ENCODE peak calls at places on chromosomes 12 and 14, in four cellular contexts. F is D341Med; R is mucosa of descending colon; E is stimulated activated CD4-positive, alpha-beta T cell treated with anti-CD3 and anti-CD28 coated beads, Interleukin-1b, Interleukin-23, amount 100 ng/mL, for 4 hours. Y is an unnamed sample.

GRCh38 chr14:69505338-69506240 is 21.1 kb downstream of the PLEKHD1 start:
- DNase-seq in F (no peak), R (no peak), E (no peak), Y (no peak)

GRCh38 chr12:32087301-32087700 is 19.3 kb upstream of the BICD1 start:
- DNase-seq in F (no peak), R (no peak), E (no peak), Y (no peak)

GRCh38 chr12:25701290-25701689 is 148.2 kb upstream of the LMNTD1 start:
- DNase-seq in F (no peak), R (no peak), E (no peak), Y (no peak)

GRCh38 chr12:121581681-121582439 is 1.0 kb upstream of the KDM2B start:
- DNase-seq in F (no peak), R (no peak), E (no peak), Y (no peak)

GRCh38 chr14:61196792-61197191 is 84.3 kb downstream of the TMEM30B start:
- DNase-seq in F (no peak), R (no peak), E (no peak), Y (no peak)

GRCh38 chr12:74647241-74647640 is 109.6 kb downstream of the ATXN7L3B start:
- DNase-seq in F (no peak), R (no peak), E (no peak), Y (no peak)

GRCh38 chr12:123131291-123131831 is 19.5 kb downstream of the PITPNM2 start:
- DNase-seq in F (no peak), R (peak; percentile 68), E (no peak), Y (no peak)

GRCh38 chr12:127623362-127623761 is 643.6 kb upstream of the TMEM132C start:
- DNase-seq in F (no peak), R (no peak), E (no peak), Y (no peak)

GRCh38 chr14:76937181-76938091 is 91.1 kb downstream of the IRF2BPL start:
- DNase-seq in F (peak; percentile 85), R (no peak), E (no peak), Y (no peak)

GRCh38 chr12:21476949-21477348 is 24.5 kb downstream of the RECQL start:
- DNase-seq in F (no peak), R (no peak), E (no peak), Y (no peak)